ENCODE peak calls at places on chromosomes 2 and 18, in six cellular contexts. R is pancreas, L is heart right ventricle, W is GM12865, F is GM20000, Y is nephron progenitor cell. Z is an unnamed sample.

GRCh38 chr18:56267334-56267733 is 371.1 kb downstream of the TXNL1 start:
- DNase-seq in R (no peak), L (no peak), W (no peak), F (no peak), Y (no peak), Z (no peak)

GRCh38 chr18:8952796-8953760 is 149.4 kb upstream of the NDUFV2 start:
- DNase-seq in R (no peak), L (no peak), W (no peak), F (no peak), Y (no peak), Z (no peak)

GRCh38 chr2:182866461-182867369 is at the start of gene FRZB:
- DNase-seq in R (peak), L (peak), W (no peak), F (peak), Y (peak), Z (no peak)

GRCh38 chr18:55586841-55587240 is 1.2 kb downstream of the TCF4 start:
- DNase-seq in R (no peak), L (no peak), W (peak), F (no peak), Y (no peak), Z (no peak)

GRCh38 chr2:2708575-2708974 is 377.5 kb upstream of the MYT1L start:
- DNase-seq in R (no peak), L (no peak), W (no peak), F (no peak), Y (no peak), Z (no peak)

GRCh38 chr2:51990684-51991083 is 958.8 kb upstream of the NRXN1 start:
- DNase-seq in R (no peak), L (no peak), W (no peak), F (no peak), Y (no peak), Z (no peak)

GRCh38 chr2:26709323-26710110 is 17.0 kb downstream of the KCNK3 start:
- DNase-seq in R (no peak), L (no peak), W (no peak), F (no peak), Y (peak), Z (no peak)

GRCh38 chr2:99380376-99381010 is 43.3 kb downstream of the EIF5B start:
- DNase-seq in R (no peak), L (no peak), W (peak), F (no peak), Y (no peak), Z (no peak)

GRCh38 chr2:12106440-12107080 is 360.1 kb downstream of the LPIN1 start:
- DNase-seq in R (no peak), L (peak), W (peak), F (no peak), Y (no peak), Z (no peak)

GRCh38 chr2:86314125-86314524 is 23.3 kb downstream of the REEP1 start:
- DNase-seq in R (no peak), L (no peak), W (no peak), F (no peak), Y (no peak), Z (no peak)

DNA sequence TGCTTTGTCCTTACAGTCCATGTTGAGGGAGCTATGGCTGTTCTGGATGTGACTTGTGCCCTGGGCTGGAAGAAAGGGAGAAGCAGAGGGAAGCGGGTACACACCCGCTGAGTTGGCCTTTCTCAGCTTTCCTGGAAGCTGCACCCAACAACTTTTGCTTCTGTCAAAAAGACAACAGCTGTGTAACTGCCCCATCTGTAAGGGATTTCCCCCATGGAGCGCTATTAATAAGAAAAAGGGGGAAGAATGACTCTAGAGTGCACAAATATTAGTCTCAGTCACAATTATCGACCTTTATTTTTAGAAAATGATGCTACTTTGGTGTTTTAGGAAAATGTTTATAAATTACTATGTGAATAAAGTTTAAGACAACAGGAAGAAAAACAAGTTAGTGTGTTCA is 368.3 kb downstream of the RAD51AP2 start:
- DNase-seq in R (no peak), L (no peak), W (no peak), F (no peak), Y (no peak), Z (no peak)
- TF ChIP-seq CTCF in R (no peak), L (no peak), W (no peak), F (no peak), Y (no peak), Z (no peak)

DNA sequence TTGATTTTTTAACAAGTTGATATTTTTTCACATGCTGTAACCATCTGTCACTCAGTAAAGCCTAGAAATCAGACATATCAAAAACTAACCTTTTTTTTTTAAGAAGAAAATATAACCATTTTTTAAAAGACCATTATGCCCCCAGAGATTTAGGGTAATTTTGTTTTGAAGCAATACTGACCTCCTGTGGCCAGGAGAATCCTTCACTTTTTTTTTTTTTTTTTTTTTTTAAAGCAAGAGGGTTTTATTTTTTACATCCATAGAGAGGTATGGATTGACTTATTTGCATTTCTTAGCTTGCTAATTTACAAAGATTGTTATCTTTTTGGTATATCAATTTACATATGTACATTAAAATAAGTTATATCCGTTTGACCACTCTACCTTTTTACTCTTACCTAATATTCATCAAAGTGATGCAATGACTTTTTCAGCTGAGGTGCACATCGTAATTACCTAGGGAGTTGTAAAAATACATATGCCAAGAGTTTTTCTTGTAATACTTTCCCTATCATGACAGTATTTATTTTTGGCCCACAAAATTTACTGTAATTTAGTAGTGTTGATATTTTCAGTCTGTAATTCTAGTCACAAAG is 161.9 kb downstream of the SOCS6 start:
- DNase-seq in R (no peak), L (no peak), W (peak), F (no peak), Y (no peak), Z (no peak)
- TF ChIP-seq CTCF in R (no peak), L (peak), W (peak), F (no peak), Y (peak), Z (peak)

GRCh38 chr2:102120261-102121259 is 22.0 kb upstream of the IL1R1 start:
- DNase-seq in R (no peak), L (no peak), W (no peak), F (no peak), Y (no peak), Z (no peak)

GRCh38 chr2:102117488-102117887 is 25.1 kb upstream of the IL1R1 start:
- DNase-seq in R (no peak), L (no peak), W (no peak), F (no peak), Y (no peak), Z (no peak)

GRCh38 chr2:102122115-102122514 is 20.4 kb upstream of the IL1R1 start:
- DNase-seq in R (no peak), L (no peak), W (no peak), F (no peak), Y (no peak), Z (no peak)

GRCh38 chr2:102116675-102117471 is 25.7 kb upstream of the IL1R1 start:
- DNase-seq in R (no peak), L (peak), W (no peak), F (no peak), Y (no peak), Z (no peak)

GRCh38 chr2:102119255-102119654 is 23.3 kb upstream of the IL1R1 start:
- DNase-seq in R (no peak), L (no peak), W (no peak), F (no peak), Y (no peak), Z (no peak)
- TF ChIP-seq CTCF in R (no peak), L (no peak), W (no peak), F (no peak), Y (no peak), Z (no peak)

DNA sequence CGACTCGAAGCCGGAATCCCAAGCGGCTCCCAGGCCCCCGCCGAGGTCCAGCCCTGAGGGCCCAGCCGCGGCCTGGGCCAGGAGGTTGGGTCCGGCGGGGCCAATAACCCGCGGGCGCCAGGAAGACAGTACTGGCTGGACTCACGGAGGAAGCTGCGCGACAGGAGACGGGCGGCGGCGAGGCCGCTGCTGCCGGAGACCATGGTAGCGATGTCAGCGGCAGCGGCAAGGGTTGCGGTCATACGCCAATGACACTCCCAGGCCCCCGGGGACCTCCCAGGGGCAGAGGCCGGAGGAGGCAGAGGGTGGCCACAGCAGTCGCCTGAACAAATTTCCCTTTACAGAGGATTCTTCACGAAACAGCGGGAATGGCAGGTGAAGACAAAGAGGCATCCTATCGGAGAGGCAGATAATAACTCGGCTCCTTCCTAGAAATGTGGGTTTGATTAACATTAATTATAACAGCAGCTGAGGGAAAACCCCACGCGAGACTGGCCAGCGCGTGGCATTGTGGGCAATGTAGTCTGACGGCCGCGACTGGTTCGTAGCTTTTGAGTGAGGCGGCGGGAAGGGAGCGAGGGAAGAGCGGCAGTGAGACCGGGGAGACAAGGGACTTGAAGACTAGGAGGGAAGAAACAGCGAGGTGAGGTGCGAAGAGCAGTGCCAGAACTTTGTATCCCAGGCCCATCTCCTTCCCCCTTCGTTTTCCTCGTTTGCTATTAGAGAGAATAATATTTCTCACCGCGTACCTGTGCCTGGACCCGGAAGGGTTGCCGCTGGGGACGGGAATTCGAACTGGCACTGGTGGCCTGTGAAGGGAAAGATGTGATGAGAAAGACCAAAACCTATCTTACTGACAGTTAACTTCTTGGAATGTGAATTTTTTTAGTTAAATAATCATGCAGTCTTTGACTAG is at the start of gene SUCLG1:
- DNase-seq in R (peak), L (peak), W (peak), F (peak), Y (peak), Z (peak)
- TF ChIP-seq CTCF in R (no peak), L (no peak), W (no peak), F (no peak), Y (no peak), Z (no peak)

DNA sequence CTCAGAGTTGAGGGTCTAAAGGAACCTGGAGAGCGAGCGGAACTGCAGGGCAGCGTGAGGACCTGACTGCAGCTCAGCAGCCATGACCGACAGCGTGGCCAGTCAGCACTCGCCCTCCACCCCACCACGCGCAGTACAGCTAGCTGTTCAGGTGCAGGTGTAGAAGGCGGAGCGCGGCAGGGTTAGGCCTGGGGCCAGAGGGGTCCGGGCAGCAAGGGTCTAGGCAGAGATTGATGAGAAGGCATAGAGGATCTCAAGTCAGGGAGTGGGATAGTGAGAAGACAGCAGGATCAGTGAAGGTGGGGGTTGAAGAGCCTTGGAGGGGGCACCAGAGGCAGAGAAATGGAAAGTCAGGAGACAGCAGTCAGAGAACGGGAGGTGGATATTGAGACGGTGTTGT is 71.0 kb downstream of the STEAP3 start:
- DNase-seq in R (no peak), L (no peak), W (no peak), F (no peak), Y (no peak), Z (no peak)
- TF ChIP-seq CTCF in R (no peak), L (no peak), W (no peak), F (no peak), Y (no peak), Z (no peak)

GRCh38 chr2:95165371-95166064 is at the start of gene ZNF2:
- DNase-seq in R (peak), L (peak), W (peak), F (peak), Y (peak), Z (peak)
- TF ChIP-seq CTCF in R (no peak), L (no peak), W (no peak), F (no peak), Y (no peak), Z (no peak)

DNA sequence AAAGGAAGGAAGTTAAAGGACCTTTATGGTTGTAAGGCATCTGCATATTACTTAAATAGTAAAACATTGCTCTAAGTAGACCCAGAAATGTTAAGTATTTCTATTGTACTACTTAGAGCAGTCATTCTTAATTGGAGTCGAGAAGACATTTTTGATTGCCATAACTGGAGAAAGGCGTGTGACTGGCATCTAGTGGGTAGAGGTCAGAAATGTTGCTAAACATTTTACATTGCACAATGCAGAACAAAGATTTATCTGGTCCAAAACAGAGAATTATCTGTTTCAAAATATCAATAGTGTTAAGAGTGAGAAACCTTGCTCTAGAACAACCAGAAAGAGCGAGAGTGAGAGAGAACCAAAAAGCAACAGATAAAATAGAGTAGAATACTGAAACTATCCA is 23.3 kb upstream of the ROCK1 start:
- DNase-seq in R (no peak), L (no peak), W (peak), F (peak), Y (no peak), Z (no peak)
- TF ChIP-seq CTCF in R (peak), L (peak), W (peak), F (no peak), Y (no peak), Z (peak)

GRCh38 chr2:50290718-50291117 is 741.2 kb downstream of the NRXN1 start:
- DNase-seq in R (no peak), L (no peak), W (no peak), F (no peak), Y (no peak), Z (no peak)
- TF ChIP-seq CTCF in R (no peak), L (no peak), W (no peak), F (no peak), Y (no peak), Z (no peak)